ENCODE peak calls at places on chromosomes 11 and 22, in five cellular contexts. I, B, X, J and G are unnamed samples.

GRCh38 chr11:15547685-15548084 is 433.0 kb downstream of the INSC start:
- DNase-seq in I (no peak), B (no peak), X (no peak), J (no peak), G (peak)

GRCh38 chr11:114088216-114088615 is 28.7 kb downstream of the ZBTB16 start:
- DNase-seq in I (no peak), B (no peak), X (no peak), J (no peak), G (no peak)

GRCh38 chr22:45768490-45768889 is 96.9 kb downstream of the ATXN10 start:
- DNase-seq in I (no peak), B (no peak), X (no peak), J (no peak), G (peak)

GRCh38 chr22:49954354-49954753 is 6.2 kb upstream of the PIM3 start:
- DNase-seq in I (no peak), B (no peak), X (no peak), J (no peak), G (no peak)

GRCh38 chr11:2772544-2773031 is 72.8 kb upstream of the KCNQ1OT1 start:
- DNase-seq in I (no peak), B (peak), X (no peak), J (peak), G (no peak)

GRCh38 chr11:70415642-70416395 is 17.5 kb downstream of the CTTN start:
- DNase-seq in I (no peak), B (no peak), X (no peak), J (no peak), G (no peak)

GRCh38 chr11:100098560-100098959 is 588.5 kb upstream of the ARHGAP42 start:
- DNase-seq in I (no peak), B (no peak), X (no peak), J (no peak), G (no peak)

GRCh38 chr11:116776522-116776984 is 3.8 kb upstream of the BUD13 start:
- DNase-seq in I (no peak), B (no peak), X (no peak), J (no peak), G (no peak)

GRCh38 chr11:64351136-64351631 is 7.8 kb upstream of the RPS6KA4 start:
- DNase-seq in I (peak), B (no peak), X (no peak), J (no peak), G (no peak)

GRCh38 chr11:128171496-128171895 is 415.9 kb downstream of the ETS1 start:
- DNase-seq in I (no peak), B (no peak), X (peak), J (no peak), G (no peak)

GRCh38 chr11:84780689-84781293 is 846.4 kb downstream of the DLG2 start:
- DNase-seq in I (no peak), B (peak), X (no peak), J (peak), G (peak)

GRCh38 chr11:19594326-19594725 is 118.3 kb upstream of the NAV2 start:
- DNase-seq in I (no peak), B (no peak), X (no peak), J (no peak), G (no peak)

GRCh38 chr11:2917842-2918490 is 11.3 kb downstream of the PHLDA2 start:
- DNase-seq in I (no peak), B (no peak), X (no peak), J (no peak), G (no peak)

GRCh38 chr11:35363246-35364100 is 55.9 kb downstream of the SLC1A2 start:
- DNase-seq in I (no peak), B (no peak), X (no peak), J (no peak), G (no peak)

GRCh38 chr11:46386005-46386331 is 4.5 kb downstream of the MDK start:
- DNase-seq in I (no peak), B (no peak), X (no peak), J (no peak), G (no peak)

GRCh38 chr22:49934144-49934890 is 15.9 kb downstream of the CRELD2 start:
- DNase-seq in I (peak), B (no peak), X (no peak), J (peak), G (no peak)

GRCh38 chr11:19185036-19185435 is 16.7 kb downstream of the CSRP3 start:
- DNase-seq in I (no peak), B (no peak), X (no peak), J (no peak), G (no peak)

GRCh38 chr11:77656362-77656761 is 18.8 kb upstream of the CLNS1A start:
- DNase-seq in I (no peak), B (no peak), X (no peak), J (no peak), G (no peak)

GRCh38 chr11:26286472-26287066 is 45.4 kb upstream of the ANO3 start:
- DNase-seq in I (peak), B (no peak), X (peak), J (peak), G (peak)

GRCh38 chr11:85751738-85752137 is 59.2 kb downstream of the SYTL2 start:
- DNase-seq in I (no peak), B (no peak), X (no peak), J (no peak), G (no peak)

GRCh38 chr11:108853864-108854263 is 189.0 kb downstream of the DDX10 start:
- DNase-seq in I (no peak), B (no peak), X (peak), J (peak), G (peak)

GRCh38 chr22:46894081-46894671 is 131.7 kb downstream of the TBC1D22A start:
- DNase-seq in I (peak), B (no peak), X (no peak), J (peak), G (no peak)

GRCh38 chr22:32311551-32312071 is 46.1 kb upstream of the RFPL3 start:
- DNase-seq in I (no peak), B (no peak), X (no peak), J (no peak), G (no peak)

GRCh38 chr22:28029201-28029948 is 110.3 kb upstream of the PITPNB start:
- DNase-seq in I (peak), B (no peak), X (peak), J (peak), G (no peak)

GRCh38 chr11:3156282-3156660 is 8.8 kb downstream of the OSBPL5 start:
- DNase-seq in I (no peak), B (no peak), X (no peak), J (no peak), G (no peak)

GRCh38 chr22:24133187-24133965 is 47.9 kb upstream of the SUSD2 start:
- DNase-seq in I (no peak), B (no peak), X (no peak), J (peak), G (no peak)

GRCh38 chr22:42553475-42554361 is at the start of gene SERHL2:
- DNase-seq in I (peak), B (no peak), X (peak), J (peak), G (peak)

GRCh38 chr11:86171627-86172026 is 72.9 kb upstream of the EED start:
- DNase-seq in I (no peak), B (no peak), X (no peak), J (no peak), G (no peak)

GRCh38 chr11:73347067-73347466 is 29.1 kb upstream of the RELT start:
- DNase-seq in I (no peak), B (no peak), X (no peak), J (no peak), G (no peak)

GRCh38 chr11:64115751-64116522 is 50.0 kb downstream of the MACROD1 start:
- DNase-seq in I (no peak), B (no peak), X (no peak), J (no peak), G (no peak)

GRCh38 chr11:128419012-128419767 is 168.2 kb downstream of the ETS1 start:
- DNase-seq in I (no peak), B (no peak), X (no peak), J (no peak), G (no peak)

GRCh38 chr11:45405916-45406670 is 120.0 kb upstream of the SYT13 start:
- DNase-seq in I (no peak), B (no peak), X (peak), J (peak), G (no peak)

GRCh38 chr11:75785187-75785586 is 16.6 kb downstream of the DGAT2 start:
- DNase-seq in I (no peak), B (no peak), X (no peak), J (no peak), G (no peak)

GRCh38 chr11:2792376-2793250 is 92.8 kb upstream of the KCNQ1OT1 start:
- DNase-seq in I (no peak), B (no peak), X (no peak), J (no peak), G (no peak)

GRCh38 chr11:130308059-130308458 is 6.7 kb downstream of the ZBTB44 start:
- DNase-seq in I (no peak), B (no peak), X (no peak), J (no peak), G (no peak)

GRCh38 chr22:44424867-44425351 is 73.1 kb downstream of the RTL6 start:
- DNase-seq in I (peak), B (no peak), X (no peak), J (no peak), G (no peak)
- H3K4me3 ChIP-seq in I (no peak), B (no peak), X (no peak), J (no peak), G (no peak)

DNA sequence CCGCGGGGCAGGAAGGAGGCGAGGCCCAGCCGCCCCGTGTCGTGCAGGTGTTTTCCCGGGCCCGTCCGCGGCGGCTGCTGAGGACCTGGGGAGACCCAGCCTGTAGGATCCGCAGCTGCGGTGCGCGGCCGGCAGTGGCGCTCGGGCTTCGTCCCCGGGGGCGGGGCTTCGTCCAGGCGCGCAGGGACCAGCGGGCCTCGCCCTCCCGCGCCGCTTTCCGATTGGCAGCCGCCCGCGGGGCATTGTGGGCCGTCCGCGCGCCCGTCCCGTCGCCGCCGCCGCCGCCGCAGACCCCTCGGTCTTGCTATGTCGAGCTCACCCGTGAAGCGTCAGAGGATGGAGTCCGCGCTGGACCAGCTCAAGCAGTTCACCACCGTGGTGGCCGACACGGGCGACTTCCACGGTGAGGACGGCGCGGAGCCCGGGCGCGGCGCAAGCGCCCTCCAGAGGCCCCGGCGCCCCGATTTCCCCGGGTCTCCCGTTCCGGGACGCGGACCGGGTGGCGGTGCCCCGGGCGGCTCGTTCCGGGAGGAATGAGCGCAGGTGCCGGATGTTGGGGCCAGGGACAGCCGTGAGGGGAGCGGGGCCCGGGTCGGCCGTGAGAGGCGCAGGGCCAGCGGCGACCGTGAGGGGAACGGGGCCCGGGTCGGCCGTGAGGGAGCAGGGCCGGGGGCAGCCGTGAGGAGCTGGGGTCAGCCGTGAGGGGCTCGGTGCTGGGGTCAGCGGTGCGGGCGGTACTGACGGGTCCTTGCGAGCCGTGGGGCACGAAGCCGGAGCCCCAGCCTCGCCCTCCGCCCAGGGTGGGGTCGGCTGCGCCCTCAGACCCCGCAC is at the start of gene TALDO1:
- DNase-seq in I (peak), B (peak), X (peak), J (peak), G (peak)
- H2AFZ ChIP-seq in I (peak), B (no peak), X (peak), J (peak), G (peak)

DNA sequence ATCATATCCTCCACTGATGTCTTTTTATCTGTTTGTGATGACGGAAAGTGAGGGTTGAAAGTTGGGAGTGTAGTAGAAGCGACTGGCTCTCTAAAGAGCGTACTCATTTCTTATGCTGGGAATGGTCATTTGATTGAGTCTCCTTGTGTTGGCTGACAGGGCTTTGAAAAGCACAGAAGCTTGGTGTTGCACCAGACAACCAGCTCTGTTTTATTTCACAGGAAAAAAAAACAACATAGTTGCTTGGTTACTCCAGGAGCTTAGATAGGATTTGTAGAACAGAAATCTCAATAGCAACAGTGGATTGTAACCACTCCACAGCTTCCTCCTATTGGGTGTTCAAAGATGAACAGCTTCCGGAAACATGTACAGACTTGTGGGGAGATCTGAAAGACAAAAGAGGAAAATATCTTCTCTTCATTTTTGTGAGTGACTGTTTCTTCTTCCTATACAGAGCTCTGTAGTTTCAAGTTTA is 2.7 kb downstream of the RBM14 start:
- DNase-seq in I (no peak), B (no peak), X (peak), J (peak), G (no peak)
- H3K9ac ChIP-seq in I (peak), B (no peak), X (peak), J (peak), G (peak)

DNA sequence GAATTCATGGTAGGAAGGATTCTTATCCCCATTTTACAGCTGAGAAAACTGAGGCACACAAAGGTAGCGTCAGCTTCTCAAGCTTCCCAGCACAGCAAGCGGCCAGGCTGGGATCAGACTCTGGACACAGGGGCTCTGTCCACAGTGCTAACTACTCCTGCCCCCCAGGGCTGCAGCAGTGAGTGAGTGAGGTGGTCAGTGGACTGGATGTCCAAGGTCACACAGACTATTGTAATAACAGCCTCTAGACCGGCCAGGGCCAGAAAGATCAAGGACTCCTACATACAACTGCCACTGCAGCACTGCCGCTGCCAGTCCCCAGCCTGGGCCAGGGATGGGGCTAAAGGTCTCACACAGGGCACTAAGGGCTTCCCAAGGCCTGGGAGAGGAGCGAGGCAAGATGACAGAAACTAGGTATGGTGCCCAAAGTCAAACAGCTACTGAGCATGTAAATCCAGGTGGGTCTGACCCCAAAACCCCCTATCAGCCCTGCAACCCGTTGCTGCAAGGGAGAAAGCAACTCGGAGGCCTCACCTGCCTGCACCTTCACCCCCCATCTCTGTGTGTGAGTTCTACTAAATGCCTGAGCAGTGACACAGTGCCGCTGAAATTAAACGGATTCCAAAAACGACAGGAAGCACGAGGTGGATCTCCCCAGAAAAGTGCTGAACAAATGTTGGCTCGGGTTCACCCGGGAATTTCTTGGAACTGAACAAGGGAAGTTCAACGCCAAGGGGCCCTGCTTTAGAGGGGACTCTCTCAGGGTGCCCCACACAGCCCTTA is 161.8 kb upstream of the GRK3 start:
- DNase-seq in I (no peak), B (no peak), X (no peak), J (peak), G (no peak)
- H3K4me3 ChIP-seq in I (peak), B (no peak), X (no peak), J (no peak), G (no peak)

GRCh38 chr11:111386611-111387150 is 7.6 kb upstream of the POU2AF1 start:
- DNase-seq in I (no peak), B (no peak), X (no peak), J (no peak), G (no peak)

GRCh38 chr11:111391328-111392124 is 12.5 kb upstream of the POU2AF1 start:
- DNase-seq in I (no peak), B (no peak), X (no peak), J (no peak), G (no peak)

GRCh38 chr11:111387318-111387863 is 8.3 kb upstream of the POU2AF1 start:
- DNase-seq in I (peak), B (no peak), X (no peak), J (no peak), G (no peak)

GRCh38 chr11:111388431-111388830 is 9.4 kb upstream of the POU2AF1 start:
- DNase-seq in I (no peak), B (no peak), X (no peak), J (no peak), G (peak)

GRCh38 chr11:111388842-111389241 is 9.8 kb upstream of the POU2AF1 start:
- DNase-seq in I (no peak), B (no peak), X (no peak), J (no peak), G (no peak)
- H2AFZ ChIP-seq in I (no peak), B (no peak), X (no peak), J (no peak), G (no peak)

DNA sequence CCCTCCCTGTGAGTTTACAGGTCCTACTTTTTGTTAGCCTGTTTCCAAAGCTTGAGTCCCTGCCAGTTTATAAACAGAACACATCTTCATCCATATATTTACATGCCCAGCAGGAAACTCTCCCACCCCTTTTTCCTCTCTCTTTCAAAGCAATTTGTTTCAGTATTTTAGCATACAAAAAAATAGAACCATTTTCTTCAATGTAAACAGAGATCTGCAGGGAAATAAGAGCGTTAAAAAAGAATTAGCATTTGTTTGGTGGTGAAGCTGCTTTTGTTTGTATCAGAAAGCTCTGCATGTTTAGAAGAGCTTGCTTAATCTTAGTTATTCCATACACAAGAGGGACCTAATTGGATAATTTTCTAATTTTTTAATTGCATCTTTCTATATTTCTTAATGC is 243.7 kb downstream of the NELL1 start:
- DNase-seq in I (no peak), B (no peak), X (no peak), J (no peak), G (no peak)
- H3K9ac ChIP-seq in I (no peak), B (no peak), X (no peak), J (no peak), G (no peak)

GRCh38 chr11:87258171-87258833 is 220.6 kb downstream of the TMEM135 start:
- DNase-seq in I (no peak), B (no peak), X (no peak), J (no peak), G (no peak)
- H3K4me3 ChIP-seq in I (no peak), B (no peak), X (no peak), J (no peak), G (no peak)

GRCh38 chr11:13366266-13367026 is 88.9 kb downstream of the BMAL1 start:
- DNase-seq in I (no peak), B (no peak), X (no peak), J (peak), G (no peak)
- H2AFZ ChIP-seq in I (no peak), B (no peak), X (no peak), J (no peak), G (no peak)

GRCh38 chr22:22487869-22488597 is 20.5 kb downstream of the ZNF280B start:
- DNase-seq in I (no peak), B (no peak), X (no peak), J (no peak), G (no peak)
- H3K9ac ChIP-seq in I (no peak), B (no peak), X (no peak), J (no peak), G (no peak)